ENCODE peak calls at places on chromosomes 12 and 14, in four cellular contexts. O is tibial nerve, N is astrocyte, W is upper lobe of right lung. B is an unnamed sample. For H3K27me3, the result is how much of the 10 kb centered on the place peaks cover.

GRCh38 chr12:15830538-15830937 is 41.4 kb upstream of the EPS8 start:
- DNase-seq in W (no peak), N (peak), O (no peak), B (no peak)

GRCh38 chr14:89736866-89737265 is 217.7 kb downstream of the EFCAB11 start:
- DNase-seq in W (no peak), N (no peak), O (no peak), B (no peak)

GRCh38 chr12:25970082-25970481 is 11.6 kb downstream of the RASSF8 start:
- DNase-seq in W (no peak), O (no peak), N (peak), B (no peak)

GRCh38 chr14:92122351-92122677 is 545 bp downstream of the CPSF2 start:
- DNase-seq in W (no peak), N (peak), O (no peak), B (no peak)

GRCh38 chr14:100900837-100901390 is 2.6 kb downstream of the RTL1 start:
- DNase-seq in N (no peak), W (no peak), O (no peak), B (no peak)

GRCh38 chr14:73759183-73759713 is 45.1 kb upstream of the PNMA1 start:
- DNase-seq in W (peak), N (peak), O (peak), B (peak)

GRCh38 chr14:71475916-71476315 is 456.3 kb upstream of the RGS6 start:
- DNase-seq in O (no peak), W (no peak), N (no peak), B (no peak)

GRCh38 chr14:104972301-104973211 is 5.6 kb downstream of the AHNAK2 start:
- DNase-seq in W (peak), N (peak), O (no peak), B (no peak)

GRCh38 chr14:75470238-75470797 is 42.5 kb downstream of the JDP2 start:
- DNase-seq in O (no peak), N (no peak), W (no peak), B (no peak)

GRCh38 chr12:54220092-54220557 is 31.3 kb upstream of the SMUG1 start:
- DNase-seq in N (peak), W (peak), O (peak), B (peak)

GRCh38 chr14:90023176-90023896 is 38.5 kb upstream of the KCNK13 start:
- DNase-seq in W (no peak), N (peak), O (no peak), B (no peak)

GRCh38 chr12:9750276-9751203 is 10.2 kb downstream of the CD69 start:
- DNase-seq in W (no peak), N (peak), O (no peak), B (peak)

GRCh38 chr14:103652806-103653205 is 23.8 kb downstream of the KLC1 start:
- DNase-seq in N (no peak), W (no peak), O (no peak), B (no peak)

GRCh38 chr12:67268896-67269631 is at the start of gene CAND1:
- DNase-seq in O (peak), N (peak), W (peak), B (peak)

GRCh38 chr12:69648476-69648875 is 37.8 kb upstream of the LRRC10 start:
- DNase-seq in N (peak), W (no peak), O (no peak), B (no peak)

DNA sequence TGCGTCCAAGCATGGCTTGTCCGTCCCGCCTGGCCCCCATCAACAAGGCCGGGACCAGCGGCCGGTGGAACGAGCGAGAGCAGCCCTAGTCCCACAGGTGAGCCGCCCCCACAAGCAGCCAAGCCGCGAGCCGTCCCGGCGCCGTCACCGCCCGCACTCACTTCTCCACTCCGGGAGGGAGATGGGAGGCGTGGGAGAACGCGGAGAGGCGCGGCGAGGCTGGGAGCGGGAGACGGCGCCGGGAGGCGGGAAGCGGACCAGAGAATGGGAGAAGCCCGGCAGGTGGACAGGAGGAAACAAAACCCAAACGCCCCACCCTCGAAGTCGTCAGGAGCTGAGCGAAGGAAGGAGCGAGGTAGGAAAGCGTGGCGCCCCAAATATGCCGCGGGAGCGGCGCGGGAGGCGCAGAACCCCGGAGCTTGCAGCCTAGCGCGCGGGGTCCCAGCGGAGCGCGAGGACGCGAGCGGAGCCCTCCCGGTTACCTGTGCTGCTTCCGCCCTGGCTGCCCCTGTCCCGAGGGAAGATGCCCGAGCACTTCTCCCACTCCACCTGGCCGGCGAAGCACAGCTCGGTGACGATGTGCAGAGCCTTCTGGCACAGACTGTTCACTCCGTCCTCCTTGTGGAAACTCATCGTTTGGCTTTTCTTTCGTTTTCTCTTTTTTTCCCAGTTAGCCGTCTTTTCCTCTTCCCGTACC is 581 bp downstream of the SYT10 start:
- DNase-seq in O (no peak), N (no peak), W (peak), B (no peak)
- H3K27me3 ChIP-seq in O (under half), N (under half), W (under half), B (under half)

GRCh38 chr14:88388741-88389282 is 3.4 kb downstream of the SPATA7 start:
- DNase-seq in O (no peak), N (no peak), W (no peak), B (no peak)

GRCh38 chr14:88386395-88386794 is 938 bp downstream of the SPATA7 start:
- DNase-seq in N (no peak), W (no peak), O (no peak), B (no peak)

GRCh38 chr14:88384653-88385205 is 728 bp upstream of the SPATA7 start:
- DNase-seq in W (no peak), N (no peak), O (no peak), B (no peak)

GRCh38 chr14:88380405-88380804 is 5.1 kb upstream of the SPATA7 start:
- DNase-seq in N (peak), W (no peak), O (no peak), B (no peak)

GRCh38 chr14:88385212-88386101 is at the start of gene SPATA7:
- DNase-seq in O (peak), W (peak), N (peak), B (peak)
- TF ChIP-seq CTCF in O (peak), W (no peak), N (no peak), B (no peak)

GRCh38 chr14:80468331-80469122 is 257.2 kb upstream of the DIO2 start:
- DNase-seq in O (no peak), N (no peak), W (no peak), B (no peak)

GRCh38 chr14:80464531-80465149 is 253.3 kb upstream of the DIO2 start:
- DNase-seq in O (no peak), W (no peak), N (no peak), B (no peak)

DNA sequence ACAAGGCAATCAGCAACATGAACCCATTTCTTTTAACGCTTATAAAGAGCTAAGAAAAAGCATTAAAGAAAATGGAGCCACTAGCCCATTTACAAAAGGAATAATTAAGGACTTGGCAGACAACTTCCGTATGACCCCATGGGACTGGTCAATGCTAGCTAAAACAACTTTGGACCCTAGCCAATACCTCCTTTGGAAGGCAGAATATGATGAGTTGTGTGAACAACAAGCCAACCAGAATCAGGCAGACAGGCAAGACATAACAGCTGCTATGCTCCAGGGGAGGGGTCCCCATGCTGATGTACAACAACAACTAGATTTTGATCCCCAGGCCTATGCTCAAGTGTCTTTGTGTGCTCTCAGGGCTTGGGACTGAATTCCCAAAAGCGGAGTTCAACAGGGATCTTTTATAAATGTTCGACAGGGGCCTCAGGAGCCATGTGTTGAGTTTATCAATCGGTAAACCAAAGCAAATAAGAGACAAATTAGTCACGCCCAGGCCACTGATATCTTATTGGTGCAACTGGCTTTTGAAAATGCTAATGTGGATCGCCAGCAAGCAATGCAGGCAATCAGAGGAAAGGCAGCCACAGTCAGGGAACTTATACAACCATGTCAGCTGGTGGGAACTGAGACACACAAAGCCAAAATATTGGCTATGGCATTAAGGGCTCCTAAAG is 254.4 kb upstream of the DIO2 start:
- DNase-seq in W (no peak), N (no peak), O (no peak), B (no peak)
- H3K27me3 ChIP-seq in W (under half), N (under half), O (under half), B (under half)

GRCh38 chr12:52557481-52557880 is 4.5 kb upstream of the KRT71 start:
- DNase-seq in W (no peak), O (no peak), N (no peak), B (no peak)

GRCh38 chr12:52564582-52564981 is 9.1 kb downstream of the KRT74 start:
- DNase-seq in N (no peak), O (no peak), W (no peak), B (no peak)

GRCh38 chr12:52559979-52560378 is 7.0 kb upstream of the KRT71 start:
- DNase-seq in W (no peak), O (no peak), N (no peak), B (no peak)

GRCh38 chr12:52566847-52567291 is 6.8 kb downstream of the KRT74 start:
- DNase-seq in O (no peak), N (no peak), W (no peak), B (no peak)

GRCh38 chr12:52561880-52562449 is 9.0 kb upstream of the KRT71 start:
- DNase-seq in W (no peak), N (no peak), O (no peak), B (no peak)
- TF ChIP-seq CTCF in W (peak), N (peak), O (no peak), B (no peak)

DNA sequence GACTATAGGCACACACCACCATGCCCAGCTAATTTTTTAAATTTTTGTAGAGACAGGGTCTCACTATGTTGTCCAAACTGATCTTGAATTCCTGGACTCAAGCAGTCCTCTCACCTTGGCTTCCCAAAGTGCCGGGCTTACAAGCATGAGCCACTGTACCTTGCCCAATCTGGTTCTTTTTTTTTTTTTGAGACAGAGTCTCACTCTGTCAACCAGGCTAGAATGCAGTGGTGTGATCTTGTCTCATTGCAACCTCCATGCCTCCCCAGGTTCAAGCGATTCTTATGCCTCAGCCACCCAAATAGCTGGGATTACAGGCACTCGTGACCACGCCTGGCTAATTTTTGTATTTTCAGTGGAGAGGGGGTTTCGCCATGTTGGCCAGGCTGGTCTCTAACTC is 15.4 kb downstream of the MRPL42 start:
- DNase-seq in W (no peak), O (no peak), N (no peak), B (no peak)
- H3K27me3 ChIP-seq in W (under half), O (under half), N (under half), B (under half)

DNA sequence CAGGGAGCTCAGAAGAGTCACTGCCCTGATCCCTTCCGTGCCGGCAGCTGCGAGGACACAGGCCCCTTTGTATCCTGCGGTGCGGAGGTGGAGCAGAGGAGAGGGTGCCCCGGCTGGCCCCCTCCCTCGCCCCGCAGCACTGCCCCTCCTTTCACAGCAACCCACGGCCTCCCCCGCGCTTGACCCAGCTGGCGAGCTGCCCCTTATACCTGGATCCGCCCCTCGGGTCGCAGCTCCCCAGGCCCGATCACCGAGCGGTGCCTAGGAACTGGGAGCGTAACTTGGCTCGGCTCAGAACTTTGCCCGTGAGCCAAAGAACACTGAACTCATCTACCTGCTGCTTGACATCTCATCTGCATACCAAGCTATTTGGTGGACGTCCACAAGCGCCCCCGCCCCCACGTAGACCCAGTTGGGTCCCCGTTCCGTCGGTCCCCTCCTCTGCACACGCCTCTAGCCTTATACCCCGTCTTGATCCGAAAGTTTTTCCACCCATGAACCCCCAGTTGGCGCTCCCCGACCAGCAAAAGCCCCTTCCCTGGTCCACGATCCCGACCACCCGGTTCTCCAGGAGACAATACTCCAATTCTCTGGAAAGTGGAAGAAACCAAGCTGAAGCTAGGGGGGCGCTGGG is 697 bp upstream of the DNAJC14 start:
- DNase-seq in N (no peak), W (peak), O (no peak), B (peak)
- TF ChIP-seq CTCF in N (no peak), W (no peak), O (no peak), B (no peak)

GRCh38 chr14:36281309-36281708 is 39.1 kb downstream of the MBIP start:
- DNase-seq in N (no peak), O (no peak), W (no peak), B (no peak)

GRCh38 chr14:36284971-36285595 is 35.4 kb downstream of the MBIP start:
- DNase-seq in N (no peak), W (no peak), O (no peak), B (no peak)

GRCh38 chr14:36275741-36276140 is 44.7 kb downstream of the MBIP start:
- DNase-seq in W (no peak), O (no peak), N (no peak), B (no peak)

DNA sequence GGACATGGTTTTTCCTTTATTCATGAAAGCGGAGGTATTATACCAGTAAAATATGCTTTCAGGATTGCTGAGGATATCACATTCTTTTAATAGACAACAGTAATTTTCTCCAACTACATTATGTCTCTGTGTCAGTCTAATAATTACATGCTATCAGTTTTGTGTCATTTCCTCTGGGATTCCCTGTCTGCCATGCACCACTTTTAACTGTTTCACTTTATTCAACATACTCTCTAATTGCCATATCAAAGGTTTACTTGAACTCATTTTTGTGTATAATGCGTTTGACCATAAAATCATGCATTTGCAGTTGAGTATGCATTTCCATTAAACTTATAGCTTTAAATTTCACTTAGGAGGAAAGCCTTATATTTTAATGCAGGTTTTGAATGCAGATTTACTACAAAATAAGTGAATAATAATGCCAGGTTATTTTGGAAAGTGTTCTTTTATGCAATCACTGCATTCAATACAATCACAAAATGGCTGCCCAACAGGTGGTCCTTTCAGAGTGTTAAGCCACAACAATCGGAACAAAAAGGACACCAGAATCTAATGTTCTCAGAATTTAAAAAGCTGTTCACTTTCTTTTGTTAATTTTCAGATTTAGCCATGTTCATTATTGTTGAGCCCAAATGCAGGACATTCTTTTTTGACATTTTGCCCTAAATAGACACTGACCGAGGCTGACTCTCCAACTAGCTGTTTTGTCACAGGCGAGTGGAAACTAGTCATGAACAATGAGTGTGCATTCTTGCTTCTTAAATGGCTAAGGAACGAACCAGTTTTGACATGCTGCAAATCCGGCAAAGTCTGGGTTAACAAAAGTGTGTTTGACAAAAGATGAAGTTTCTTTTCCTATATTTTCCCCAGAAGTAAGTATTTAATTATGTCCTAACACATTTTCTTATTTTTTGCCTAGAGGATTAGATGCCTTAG is 40.9 kb downstream of the MBIP start:
- DNase-seq in O (no peak), W (no peak), N (no peak), B (no peak)
- H3K27me3 ChIP-seq in O (under half), W (under half), N (under half), B (under half)

GRCh38 chr14:69779088-69779487 is 12.1 kb downstream of the SRSF5 start:
- DNase-seq in O (no peak), N (no peak), W (no peak), B (no peak)
- TF ChIP-seq CTCF in O (no peak), N (no peak), W (no peak), B (no peak)

GRCh38 chr12:132313182-132313581 is 16.2 kb downstream of the GALNT9 start:
- DNase-seq in W (no peak), O (no peak), N (no peak), B (no peak)

GRCh38 chr12:132312516-132312915 is 16.9 kb downstream of the GALNT9 start:
- DNase-seq in O (no peak), W (no peak), N (no peak), B (no peak)

GRCh38 chr12:132315507-132315906 is 13.9 kb downstream of the GALNT9 start:
- DNase-seq in W (no peak), N (no peak), O (no peak), B (no peak)

GRCh38 chr12:132314516-132315233 is 14.7 kb downstream of the GALNT9 start:
- DNase-seq in N (no peak), W (no peak), O (no peak), B (no peak)

DNA sequence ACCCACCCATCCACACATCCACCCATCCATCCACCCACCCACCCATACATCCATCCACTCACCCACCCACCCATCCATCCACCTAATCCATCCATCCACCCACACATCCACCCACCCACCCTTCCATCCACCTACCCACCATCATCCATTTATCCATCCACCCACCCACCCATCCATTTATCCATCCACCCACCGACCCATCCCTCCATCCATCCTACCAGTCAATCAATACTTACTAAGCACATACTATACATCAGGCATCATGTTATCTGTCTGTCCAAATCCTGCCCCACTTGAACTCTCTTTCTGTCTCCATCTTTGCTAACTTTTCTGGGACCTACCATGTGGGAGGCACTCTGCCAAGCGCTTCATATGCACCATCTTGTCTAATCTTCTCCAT is 15.4 kb downstream of the GALNT9 start:
- DNase-seq in O (no peak), N (no peak), W (no peak), B (no peak)
- H3K27me3 ChIP-seq in O (under half), N (under half), W (under half), B (under half)